ENCODE peak calls at places on chromosomes 16 and 17, in eight cellular contexts. One of them, this sample, is unnamed.

GRCh38 chr17:49730787-49731441 is 23.1 kb upstream of the SLC35B1 start:
- DNase-seq in activated CD4-positive, alpha-beta T cell treated with anti-CD3 and anti-CD28 coated beads for 4 hours: no peak
- DNase-seq in Daoy: no peak
- DNase-seq in NT2/D1: no peak
- DNase-seq in AG04450: no peak
- DNase-seq in esophagus squamous epithelium: no peak
- DNase-seq in HS-5: no peak
- DNase-seq in esophagus muscularis mucosa: no peak
- DNase-seq in this sample: no peak

GRCh38 chr16:28591355-28591754 is 5.5 kb downstream of the SULT1A2 start:
- DNase-seq in esophagus muscularis mucosa: no peak
- DNase-seq in activated CD4-positive, alpha-beta T cell treated with anti-CD3 and anti-CD28 coated beads for 4 hours: no peak
- DNase-seq in esophagus squamous epithelium: no peak
- DNase-seq in Daoy: no peak
- DNase-seq in NT2/D1: no peak
- DNase-seq in AG04450: no peak
- DNase-seq in HS-5: no peak
- DNase-seq in this sample: no peak

GRCh38 chr16:7103056-7103455 is 229.6 kb upstream of the RBFOX1 start:
- DNase-seq in esophagus squamous epithelium: no peak
- DNase-seq in NT2/D1: no peak
- DNase-seq in AG04450: no peak
- DNase-seq in esophagus muscularis mucosa: no peak
- DNase-seq in HS-5: no peak
- DNase-seq in Daoy: no peak
- DNase-seq in activated CD4-positive, alpha-beta T cell treated with anti-CD3 and anti-CD28 coated beads for 4 hours: no peak
- DNase-seq in this sample: no peak

GRCh38 chr17:17682737-17683675 is 1.7 kb downstream of the RAI1 start:
- DNase-seq in esophagus muscularis mucosa: no peak
- DNase-seq in esophagus squamous epithelium: no peak
- DNase-seq in NT2/D1: no peak
- DNase-seq in HS-5: peak
- DNase-seq in AG04450: peak
- DNase-seq in activated CD4-positive, alpha-beta T cell treated with anti-CD3 and anti-CD28 coated beads for 4 hours: peak
- DNase-seq in Daoy: peak
- DNase-seq in this sample: peak

GRCh38 chr17:43906951-43907424 is 348 bp downstream of the MPP2 start:
- DNase-seq in Daoy: no peak
- DNase-seq in NT2/D1: no peak
- DNase-seq in esophagus muscularis mucosa: no peak
- DNase-seq in HS-5: no peak
- DNase-seq in AG04450: no peak
- DNase-seq in esophagus squamous epithelium: no peak
- DNase-seq in activated CD4-positive, alpha-beta T cell treated with anti-CD3 and anti-CD28 coated beads for 4 hours: no peak
- DNase-seq in this sample: no peak

GRCh38 chr16:85524630-85525463 is 88.3 kb upstream of the GSE1 start:
- DNase-seq in esophagus muscularis mucosa: no peak
- DNase-seq in activated CD4-positive, alpha-beta T cell treated with anti-CD3 and anti-CD28 coated beads for 4 hours: no peak
- DNase-seq in AG04450: no peak
- DNase-seq in esophagus squamous epithelium: no peak
- DNase-seq in Daoy: peak
- DNase-seq in NT2/D1: no peak
- DNase-seq in HS-5: no peak
- DNase-seq in this sample: peak

GRCh38 chr16:9135797-9136196 is 44.4 kb downstream of the HAPSTR1 start:
- DNase-seq in HS-5: no peak
- DNase-seq in esophagus muscularis mucosa: no peak
- DNase-seq in AG04450: no peak
- DNase-seq in Daoy: no peak
- DNase-seq in NT2/D1: no peak
- DNase-seq in esophagus squamous epithelium: no peak
- DNase-seq in activated CD4-positive, alpha-beta T cell treated with anti-CD3 and anti-CD28 coated beads for 4 hours: no peak
- DNase-seq in this sample: peak

GRCh38 chr17:81250286-81251090 is 11.4 kb downstream of the NDUFAF8 start:
- DNase-seq in activated CD4-positive, alpha-beta T cell treated with anti-CD3 and anti-CD28 coated beads for 4 hours: no peak
- DNase-seq in NT2/D1: no peak
- DNase-seq in AG04450: no peak
- DNase-seq in esophagus muscularis mucosa: no peak
- DNase-seq in Daoy: no peak
- DNase-seq in HS-5: no peak
- DNase-seq in esophagus squamous epithelium: no peak
- DNase-seq in this sample: no peak

GRCh38 chr17:81043725-81044427 is 8.9 kb downstream of the BAIAP2 start:
- DNase-seq in esophagus muscularis mucosa: no peak
- DNase-seq in Daoy: peak
- DNase-seq in AG04450: no peak
- DNase-seq in NT2/D1: no peak
- DNase-seq in esophagus squamous epithelium: no peak
- DNase-seq in HS-5: no peak
- DNase-seq in activated CD4-positive, alpha-beta T cell treated with anti-CD3 and anti-CD28 coated beads for 4 hours: no peak
- DNase-seq in this sample: peak

GRCh38 chr17:77675816-77676799 is 282.4 kb upstream of the TNRC6C start:
- DNase-seq in esophagus squamous epithelium: no peak
- DNase-seq in AG04450: no peak
- DNase-seq in NT2/D1: no peak
- DNase-seq in esophagus muscularis mucosa: no peak
- DNase-seq in Daoy: no peak
- DNase-seq in HS-5: no peak
- DNase-seq in activated CD4-positive, alpha-beta T cell treated with anti-CD3 and anti-CD28 coated beads for 4 hours: no peak
- DNase-seq in this sample: no peak

GRCh38 chr16:62883526-62883925 is 847.3 kb upstream of the CDH8 start:
- DNase-seq in Daoy: no peak
- DNase-seq in activated CD4-positive, alpha-beta T cell treated with anti-CD3 and anti-CD28 coated beads for 4 hours: no peak
- DNase-seq in esophagus squamous epithelium: no peak
- DNase-seq in HS-5: no peak
- DNase-seq in NT2/D1: no peak
- DNase-seq in esophagus muscularis mucosa: no peak
- DNase-seq in AG04450: no peak
- DNase-seq in this sample: no peak

This sample was measured in RPMI7951.